ENCODE peak calls at places on chromosome 4, in eight cellular contexts. V, L, F, Z, T, G, N and O are unnamed samples.

GRCh38 chr4:150451883-150452282 is 130.1 kb upstream of the MAB21L2 start:
- DNase-seq in V (no peak), L (no peak), F (no peak), Z (no peak), T (no peak), G (no peak), N (no peak), O (no peak)

GRCh38 chr4:107561481-107561880 is 158.6 kb downstream of the PAPSS1 start:
- DNase-seq in V (no peak), L (no peak), F (no peak), Z (no peak), T (no peak), G (peak), N (no peak), O (no peak)

GRCh38 chr4:108963910-108964309 is 201.1 kb upstream of the ETNPPL start:
- DNase-seq in V (no peak), L (no peak), F (no peak), Z (no peak), T (no peak), G (no peak), N (no peak), O (no peak)

GRCh38 chr4:141346144-141346543 is 125.4 kb downstream of the ZNF330 start:
- DNase-seq in V (peak), L (no peak), F (no peak), Z (no peak), T (no peak), G (no peak), N (peak), O (no peak)

GRCh38 chr4:69092190-69092589 is 4.1 kb upstream of the UGT2B7 start:
- DNase-seq in V (no peak), L (no peak), F (no peak), Z (no peak), T (no peak), G (peak), N (peak), O (no peak)

GRCh38 chr4:30828290-30828926 is 108.2 kb downstream of the PCDH7 start:
- DNase-seq in V (no peak), L (no peak), F (no peak), Z (no peak), T (no peak), G (no peak), N (peak), O (no peak)

GRCh38 chr4:57103051-57103450 is 7.1 kb downstream of the IGFBP7 start:
- DNase-seq in V (no peak), L (no peak), F (no peak), Z (no peak), T (no peak), G (no peak), N (peak), O (no peak)

GRCh38 chr4:149766135-149766534 is 49.5 kb downstream of the IQCM start:
- DNase-seq in V (no peak), L (no peak), F (no peak), Z (no peak), T (no peak), G (no peak), N (no peak), O (no peak)

GRCh38 chr4:31844350-31844749 is 1124.2 kb downstream of the PCDH7 start:
- DNase-seq in V (no peak), L (no peak), F (no peak), Z (no peak), T (no peak), G (no peak), N (no peak), O (no peak)

GRCh38 chr4:147825451-147826287 is 93.8 kb downstream of the ARHGAP10 start:
- DNase-seq in V (no peak), L (no peak), F (no peak), Z (peak), T (no peak), G (no peak), N (no peak), O (no peak)

GRCh38 chr4:161222889-161223288 is 940.9 kb downstream of the FSTL5 start:
- DNase-seq in V (no peak), L (no peak), F (no peak), Z (no peak), T (no peak), G (no peak), N (no peak), O (no peak)

GRCh38 chr4:128357286-128357685 is 69.7 kb upstream of the PGRMC2 start:
- DNase-seq in V (no peak), L (no peak), F (no peak), Z (no peak), T (no peak), G (no peak), N (no peak), O (no peak)

GRCh38 chr4:137692205-137692604 is 159.9 kb upstream of the PCDH18 start:
- DNase-seq in V (no peak), L (no peak), F (no peak), Z (no peak), T (no peak), G (no peak), N (no peak), O (no peak)

GRCh38 chr4:177964693-177965168 is 522.5 kb upstream of the AGA start:
- DNase-seq in V (no peak), L (no peak), F (no peak), Z (no peak), T (no peak), G (no peak), N (peak), O (no peak)

GRCh38 chr4:153222162-153222789 is 18.0 kb downstream of the TRIM2 start:
- DNase-seq in V (peak), L (no peak), F (peak), Z (peak), T (peak), G (peak), N (peak), O (no peak)

GRCh38 chr4:95761871-95762270 is 78.0 kb upstream of the PDHA2 start:
- DNase-seq in V (no peak), L (no peak), F (no peak), Z (no peak), T (no peak), G (no peak), N (peak), O (no peak)

DNA sequence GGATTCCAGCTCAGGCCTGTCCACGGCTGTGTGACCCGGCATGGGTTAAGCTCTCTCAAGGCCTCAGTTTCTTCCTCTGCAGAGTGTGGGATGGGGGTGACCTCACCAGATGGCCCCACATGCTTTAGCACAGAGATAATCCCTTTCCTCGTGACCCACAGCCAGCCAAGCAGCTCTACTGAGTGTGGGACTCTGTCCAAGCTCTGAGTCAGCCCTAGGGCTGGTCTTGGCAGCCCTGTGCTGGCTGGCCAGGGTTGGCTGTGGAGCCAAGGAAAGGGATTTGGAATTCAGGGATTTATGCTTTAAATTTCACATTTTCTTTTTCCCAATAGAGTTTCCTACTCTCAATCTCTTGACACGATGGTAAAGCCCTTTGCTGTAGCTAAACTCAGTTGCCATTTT is 19.7 kb upstream of the SPON2 start:
- DNase-seq in V (no peak), L (no peak), F (peak), Z (peak), T (peak), G (peak), N (peak), O (peak)
- H3K27ac ChIP-seq in V (no peak), L (no peak), F (peak), Z (no peak), T (peak), G (peak), N (peak), O (peak)

DNA sequence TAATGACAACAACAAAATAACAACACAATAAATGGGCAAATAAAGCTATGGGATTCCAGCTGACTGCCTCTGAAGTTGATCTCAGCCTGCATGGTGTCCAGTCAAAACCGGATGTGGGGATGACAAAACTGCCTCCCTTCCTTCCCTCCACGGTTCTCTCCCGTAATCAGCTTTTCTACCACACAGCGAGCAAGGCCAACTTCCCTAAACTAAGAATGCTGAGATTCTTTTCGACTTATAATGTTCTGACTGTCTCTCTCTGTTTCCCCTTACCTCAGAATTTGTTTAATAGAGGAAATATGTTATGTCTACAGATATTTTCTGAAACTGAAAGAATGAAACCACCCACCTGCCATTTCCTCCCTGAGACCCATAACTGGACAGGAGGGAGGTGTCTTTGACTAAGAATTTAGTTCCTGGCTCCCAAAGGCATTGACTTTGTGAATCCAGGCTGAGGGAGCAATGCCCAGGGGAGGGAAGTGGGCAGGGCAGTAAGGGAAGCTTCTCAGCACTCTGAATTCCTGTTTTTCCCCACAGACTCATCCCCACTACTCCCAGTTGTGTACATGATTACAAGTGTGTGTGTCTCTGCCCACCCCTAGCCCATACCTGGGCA is 1.0 kb upstream of the TLR1 start:
- DNase-seq in V (no peak), L (no peak), F (no peak), Z (no peak), T (no peak), G (no peak), N (no peak), O (no peak)
- H3K27ac ChIP-seq in V (no peak), L (no peak), F (peak), Z (no peak), T (peak), G (peak), N (no peak), O (peak)

GRCh38 chr4:88341227-88342192 is 37.1 kb upstream of the HERC6 start:
- DNase-seq in V (no peak), L (no peak), F (no peak), Z (no peak), T (no peak), G (no peak), N (peak), O (no peak)
- H3K27ac ChIP-seq in V (no peak), L (no peak), F (peak), Z (no peak), T (peak), G (peak), N (no peak), O (no peak)

DNA sequence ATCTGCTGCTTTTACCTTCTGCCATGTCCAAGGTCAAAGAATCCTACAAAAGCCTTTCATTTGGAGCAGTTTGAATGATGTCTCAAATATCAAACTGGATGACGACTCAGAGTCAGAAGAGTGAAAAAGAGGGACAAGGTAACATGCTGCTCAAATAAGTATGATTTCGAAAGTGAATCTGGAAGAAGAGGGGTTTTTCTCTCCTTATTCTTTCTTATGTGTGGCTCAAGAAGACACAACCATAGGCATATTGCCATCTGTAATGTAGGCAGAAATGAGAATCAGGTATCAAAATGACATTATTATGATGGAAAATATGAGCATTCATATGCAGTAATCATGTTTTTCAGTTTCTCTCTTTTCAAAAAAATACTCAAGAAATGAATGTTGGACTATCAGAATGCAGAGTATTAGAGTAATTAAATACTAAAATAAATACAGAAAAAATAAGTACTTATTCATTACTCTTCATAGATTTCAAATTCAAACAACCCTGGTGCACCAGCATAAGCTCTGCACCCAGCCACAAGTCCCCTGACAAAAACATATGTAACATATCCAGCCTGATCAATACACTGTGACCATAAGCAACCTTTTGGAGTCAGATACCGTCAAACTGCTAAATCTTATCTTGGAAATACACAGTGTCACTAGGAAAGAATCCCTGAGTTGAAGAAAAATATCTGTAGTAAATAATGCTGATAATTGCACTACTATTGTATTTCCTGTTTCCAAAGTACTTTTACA is 468.6 kb downstream of the INPP4B start:
- DNase-seq in V (no peak), L (no peak), F (no peak), Z (no peak), T (no peak), G (no peak), N (no peak), O (no peak)
- H3K27ac ChIP-seq in V (no peak), L (peak), F (peak), Z (no peak), T (peak), G (peak), N (no peak), O (no peak)

GRCh38 chr4:159150838-159151390 is 48.0 kb downstream of the RAPGEF2 start:
- DNase-seq in V (no peak), L (no peak), F (no peak), Z (no peak), T (no peak), G (no peak), N (no peak), O (no peak)
- H3K27ac ChIP-seq in V (no peak), L (peak), F (no peak), Z (no peak), T (no peak), G (no peak), N (no peak), O (no peak)

GRCh38 chr4:77194989-77195388 is 38.0 kb downstream of the CCNG2 start:
- DNase-seq in V (no peak), L (no peak), F (no peak), Z (no peak), T (no peak), G (no peak), N (no peak), O (no peak)
- H3K27ac ChIP-seq in V (no peak), L (no peak), F (no peak), Z (no peak), T (no peak), G (no peak), N (no peak), O (no peak)

GRCh38 chr4:145938618-145939177 is at the start of gene ZNF827:
- DNase-seq in V (peak), L (peak), F (peak), Z (peak), T (peak), G (peak), N (peak), O (peak)
- H3K27ac ChIP-seq in V (no peak), L (peak), F (peak), Z (peak), T (peak), G (peak), N (peak), O (peak)

GRCh38 chr4:105061720-105062119 is 85.0 kb upstream of the TET2 start:
- DNase-seq in V (no peak), L (no peak), F (no peak), Z (no peak), T (no peak), G (no peak), N (no peak), O (no peak)

GRCh38 chr4:105058177-105058812 is 88.4 kb upstream of the TET2 start:
- DNase-seq in V (no peak), L (no peak), F (no peak), Z (no peak), T (no peak), G (peak), N (peak), O (no peak)

GRCh38 chr4:105059337-105059736 is 87.3 kb upstream of the TET2 start:
- DNase-seq in V (no peak), L (no peak), F (no peak), Z (no peak), T (no peak), G (no peak), N (no peak), O (no peak)

GRCh38 chr4:105061136-105061696 is 85.5 kb upstream of the TET2 start:
- DNase-seq in V (peak), L (no peak), F (no peak), Z (no peak), T (no peak), G (peak), N (peak), O (no peak)

GRCh38 chr4:105060628-105061027 is 86.0 kb upstream of the TET2 start:
- DNase-seq in V (no peak), L (no peak), F (no peak), Z (no peak), T (no peak), G (no peak), N (peak), O (no peak)
- H3K27ac ChIP-seq in V (no peak), L (no peak), F (peak), Z (no peak), T (no peak), G (peak), N (no peak), O (peak)

DNA sequence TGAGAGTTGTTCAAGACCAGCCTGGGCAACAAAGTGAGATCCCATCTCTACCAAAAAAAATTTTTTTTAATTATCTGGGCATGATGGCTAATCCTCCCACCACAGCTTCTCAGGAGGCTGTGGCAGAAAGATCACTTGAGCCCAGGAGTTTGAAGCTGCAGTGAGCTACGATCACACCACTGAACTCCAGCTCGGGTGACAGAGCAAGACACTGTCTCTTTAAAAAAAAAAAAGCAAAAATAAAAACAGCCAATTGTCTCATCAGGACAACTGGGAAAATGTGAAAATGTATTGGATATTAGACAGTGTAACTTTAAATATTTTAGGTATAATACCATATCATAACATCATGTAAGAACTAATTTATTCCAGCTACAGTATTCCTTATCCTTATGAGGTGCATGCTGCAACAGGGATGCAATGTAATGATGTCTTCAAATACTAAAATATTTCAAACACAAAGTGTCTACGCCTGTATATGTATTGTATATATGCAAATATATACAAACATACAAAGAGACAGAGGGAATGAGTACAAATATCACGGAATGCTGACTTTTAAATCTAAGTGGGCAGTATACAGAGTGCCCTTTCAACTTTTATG is 17.1 kb downstream of the FAM13A start:
- DNase-seq in V (no peak), L (no peak), F (no peak), Z (no peak), T (no peak), G (no peak), N (peak), O (no peak)
- H3K27ac ChIP-seq in V (no peak), L (no peak), F (no peak), Z (no peak), T (no peak), G (no peak), N (peak), O (no peak)

GRCh38 chr4:26023191-26023972 is 109.4 kb downstream of the SMIM20 start:
- DNase-seq in V (no peak), L (no peak), F (no peak), Z (no peak), T (no peak), G (no peak), N (no peak), O (no peak)
- H3K27ac ChIP-seq in V (no peak), L (no peak), F (no peak), Z (no peak), T (peak), G (no peak), N (no peak), O (no peak)